ENCODE peak calls at places on chromosomes 3 and 15, in ten cellular contexts. One of them, this sample, is unnamed.

GRCh38 chr15:21261396-21261964 is 178.8 kb downstream of the POTEB3 start:
- DNase-seq in K562: no peak
- DNase-seq in endothelial cell of umbilical vein: no peak
- DNase-seq in GM12878: no peak
- DNase-seq in WTC11: no peak
- DNase-seq in H1: no peak
- DNase-seq in HCT116: no peak
- DNase-seq in HepG2: no peak
- DNase-seq in SK-N-SH: no peak
- DNase-seq in A549: no peak
- DNase-seq in this sample: no peak

GRCh38 chr15:73305331-73306211 is 63.2 kb downstream of the HCN4 start:
- DNase-seq in SK-N-SH: peak; percentile 79
- DNase-seq in endothelial cell of umbilical vein: peak; percentile 30
- DNase-seq in A549: peak; percentile 81
- DNase-seq in WTC11: peak; percentile 57
- DNase-seq in GM12878: no peak
- DNase-seq in H1: peak; percentile 39
- DNase-seq in K562: peak; percentile 27
- DNase-seq in HCT116: peak; percentile 61
- DNase-seq in HepG2: peak; percentile 57
- DNase-seq in this sample: peak; percentile 78

GRCh38 chr15:69863446-69863845 is 234.3 kb downstream of the TLE3 start:
- DNase-seq in endothelial cell of umbilical vein: no peak
- DNase-seq in A549: no peak
- DNase-seq in SK-N-SH: no peak
- DNase-seq in H1: no peak
- DNase-seq in GM12878: no peak
- DNase-seq in WTC11: no peak
- DNase-seq in HepG2: no peak
- DNase-seq in HCT116: no peak
- DNase-seq in K562: no peak
- DNase-seq in this sample: no peak

GRCh38 chr3:125137432-125138033 is 75.0 kb downstream of the SLC12A8 start:
- DNase-seq in endothelial cell of umbilical vein: no peak
- DNase-seq in HepG2: no peak
- DNase-seq in WTC11: no peak
- DNase-seq in H1: no peak
- DNase-seq in K562: no peak
- DNase-seq in SK-N-SH: no peak
- DNase-seq in HCT116: no peak
- DNase-seq in GM12878: no peak
- DNase-seq in A549: peak; percentile 32
- DNase-seq in this sample: no peak

GRCh38 chr15:60396100-60396499 is 1.7 kb downstream of the ANXA2 start:
- DNase-seq in WTC11: peak; percentile 44
- DNase-seq in HepG2: no peak
- DNase-seq in endothelial cell of umbilical vein: no peak
- DNase-seq in SK-N-SH: no peak
- DNase-seq in A549: no peak
- DNase-seq in H1: no peak
- DNase-seq in GM12878: no peak
- DNase-seq in K562: no peak
- DNase-seq in HCT116: no peak
- DNase-seq in this sample: no peak

GRCh38 chr3:69288161-69288895 is 97.6 kb downstream of the FRMD4B start:
- DNase-seq in H1: peak; percentile 49
- DNase-seq in HepG2: no peak
- DNase-seq in endothelial cell of umbilical vein: peak; percentile 21
- DNase-seq in K562: no peak
- DNase-seq in WTC11: peak; percentile 75
- DNase-seq in SK-N-SH: no peak
- DNase-seq in A549: no peak
- DNase-seq in GM12878: no peak
- DNase-seq in HCT116: no peak
- DNase-seq in this sample: no peak

GRCh38 chr3:197835509-197835908 is 44.5 kb downstream of the LRCH3 start:
- DNase-seq in H1: no peak
- DNase-seq in SK-N-SH: no peak
- DNase-seq in K562: no peak
- DNase-seq in WTC11: no peak
- DNase-seq in A549: no peak
- DNase-seq in GM12878: no peak
- DNase-seq in HepG2: no peak
- DNase-seq in HCT116: no peak
- DNase-seq in endothelial cell of umbilical vein: no peak
- DNase-seq in this sample: no peak

GRCh38 chr3:179421500-179421899 is 29.8 kb downstream of the GNB4 start:
- DNase-seq in WTC11: peak; percentile 17
- DNase-seq in SK-N-SH: peak; percentile 28
- DNase-seq in HepG2: no peak
- DNase-seq in K562: no peak
- DNase-seq in HCT116: no peak
- DNase-seq in GM12878: no peak
- DNase-seq in H1: no peak
- DNase-seq in A549: no peak
- DNase-seq in endothelial cell of umbilical vein: peak; percentile 53
- DNase-seq in this sample: peak; percentile 10

GRCh38 chr15:55993111-55993803 is at the start of gene NEDD4:
- DNase-seq in HepG2: peak; percentile 76
- DNase-seq in HCT116: peak; percentile 47
- DNase-seq in WTC11: peak; percentile 79
- DNase-seq in GM12878: peak; percentile 23
- DNase-seq in SK-N-SH: peak; percentile 92
- DNase-seq in endothelial cell of umbilical vein: peak; percentile 92
- DNase-seq in A549: peak; percentile 85
- DNase-seq in K562: peak; percentile 83
- DNase-seq in H1: no peak
- DNase-seq in this sample: peak; percentile 81

GRCh38 chr15:55991841-55992768 is 1.3 kb downstream of the NEDD4 start:
- DNase-seq in A549: no peak
- DNase-seq in WTC11: no peak
- DNase-seq in SK-N-SH: no peak
- DNase-seq in K562: no peak
- DNase-seq in HepG2: no peak
- DNase-seq in H1: no peak
- DNase-seq in GM12878: no peak
- DNase-seq in endothelial cell of umbilical vein: peak; percentile 67
- DNase-seq in HCT116: no peak
- DNase-seq in this sample: no peak

GRCh38 chr15:55992769-55993110 is 672 bp downstream of the NEDD4 start:
- DNase-seq in SK-N-SH: no peak
- DNase-seq in HepG2: peak; percentile 45
- DNase-seq in H1: no peak
- DNase-seq in endothelial cell of umbilical vein: no peak
- DNase-seq in K562: no peak
- DNase-seq in A549: no peak
- DNase-seq in GM12878: no peak
- DNase-seq in HCT116: no peak
- DNase-seq in WTC11: no peak
- DNase-seq in this sample: no peak

GRCh38 chr15:55990986-55991385 is 2.4 kb downstream of the NEDD4 start:
- DNase-seq in A549: no peak
- DNase-seq in HCT116: no peak
- DNase-seq in endothelial cell of umbilical vein: no peak
- DNase-seq in SK-N-SH: no peak
- DNase-seq in H1: no peak
- DNase-seq in WTC11: no peak
- DNase-seq in K562: no peak
- DNase-seq in HepG2: no peak
- DNase-seq in GM12878: no peak
- DNase-seq in this sample: no peak

GRCh38 chr15:55993804-55994539 is 560 bp upstream of the NEDD4 start:
- DNase-seq in HepG2: peak; percentile 24
- DNase-seq in endothelial cell of umbilical vein: peak; percentile 70
- DNase-seq in WTC11: peak; percentile 33
- DNase-seq in K562: no peak
- DNase-seq in SK-N-SH: peak; percentile 63
- DNase-seq in A549: peak; percentile 50
- DNase-seq in HCT116: peak; percentile 21
- DNase-seq in H1: no peak
- DNase-seq in GM12878: no peak
- DNase-seq in this sample: peak; percentile 14
- TF ChIP-seq CTCF in HepG2: peak; percentile 49
- TF ChIP-seq CTCF in endothelial cell of umbilical vein: peak; percentile 10
- TF ChIP-seq CTCF in WTC11: no peak
- TF ChIP-seq CTCF in K562: no peak
- TF ChIP-seq CTCF in SK-N-SH: peak; percentile 38
- TF ChIP-seq CTCF in A549: peak; percentile 20
- TF ChIP-seq CTCF in HCT116: no peak
- TF ChIP-seq CTCF in H1: no peak
- TF ChIP-seq CTCF in GM12878: no peak
- TF ChIP-seq CTCF in this sample: no peak

DNA sequence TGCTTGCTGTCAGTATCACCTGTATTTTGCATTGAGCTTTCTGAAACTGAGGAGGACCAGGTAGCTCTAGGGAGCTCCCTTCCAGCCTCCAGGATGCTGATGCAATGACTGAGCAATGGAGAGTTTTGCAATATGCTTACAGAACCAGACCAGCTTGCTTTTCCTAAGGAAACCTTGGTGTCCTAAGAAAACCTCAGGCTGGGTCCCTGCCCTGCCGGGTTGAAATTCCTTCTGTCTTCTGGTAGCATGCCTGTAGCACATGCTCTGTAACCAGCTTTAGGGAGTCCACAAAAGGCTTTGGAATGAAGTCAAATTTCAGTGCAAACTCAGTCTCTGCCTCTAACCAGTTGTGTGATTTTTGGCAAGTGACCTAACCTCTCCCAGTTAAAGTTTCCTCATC is 65.8 kb upstream of the GSK3B start:
- DNase-seq in GM12878: no peak
- DNase-seq in WTC11: peak; percentile 19
- DNase-seq in HCT116: peak; percentile 61
- DNase-seq in HepG2: no peak
- DNase-seq in SK-N-SH: no peak
- DNase-seq in A549: no peak
- DNase-seq in K562: no peak
- DNase-seq in H1: no peak
- DNase-seq in endothelial cell of umbilical vein: no peak
- DNase-seq in this sample: peak; percentile 25
- TF ChIP-seq MAX in GM12878: no peak
- TF ChIP-seq MAX in WTC11: peak; percentile 67
- TF ChIP-seq MAX in HCT116: peak; percentile 66
- TF ChIP-seq MAX in HepG2: no peak
- TF ChIP-seq MAX in SK-N-SH: peak; percentile 80
- TF ChIP-seq MAX in A549: peak; percentile 36
- TF ChIP-seq MAX in K562: no peak
- TF ChIP-seq MAX in H1: peak; percentile 42
- TF ChIP-seq MAX in endothelial cell of umbilical vein: no peak
- TF ChIP-seq MAX in this sample: no peak

GRCh38 chr3:30518872-30519271 is 87.5 kb upstream of the TGFBR2 start:
- DNase-seq in GM12878: no peak
- DNase-seq in HepG2: no peak
- DNase-seq in endothelial cell of umbilical vein: no peak
- DNase-seq in HCT116: no peak
- DNase-seq in SK-N-SH: no peak
- DNase-seq in WTC11: no peak
- DNase-seq in A549: no peak
- DNase-seq in H1: no peak
- DNase-seq in K562: no peak
- DNase-seq in this sample: no peak

GRCh38 chr3:30521156-30521555 is 85.2 kb upstream of the TGFBR2 start:
- DNase-seq in H1: no peak
- DNase-seq in WTC11: no peak
- DNase-seq in SK-N-SH: no peak
- DNase-seq in K562: no peak
- DNase-seq in A549: no peak
- DNase-seq in GM12878: no peak
- DNase-seq in endothelial cell of umbilical vein: no peak
- DNase-seq in HepG2: no peak
- DNase-seq in HCT116: no peak
- DNase-seq in this sample: no peak

GRCh38 chr3:30516238-30516637 is 90.2 kb upstream of the TGFBR2 start:
- DNase-seq in endothelial cell of umbilical vein: peak; percentile 83
- DNase-seq in K562: no peak
- DNase-seq in H1: no peak
- DNase-seq in WTC11: no peak
- DNase-seq in A549: no peak
- DNase-seq in HepG2: no peak
- DNase-seq in HCT116: no peak
- DNase-seq in GM12878: no peak
- DNase-seq in SK-N-SH: no peak
- DNase-seq in this sample: no peak

GRCh38 chr3:30520695-30521094 is 85.7 kb upstream of the TGFBR2 start:
- DNase-seq in HCT116: no peak
- DNase-seq in H1: no peak
- DNase-seq in endothelial cell of umbilical vein: peak; percentile 77
- DNase-seq in A549: no peak
- DNase-seq in HepG2: no peak
- DNase-seq in SK-N-SH: no peak
- DNase-seq in K562: no peak
- DNase-seq in GM12878: no peak
- DNase-seq in WTC11: no peak
- DNase-seq in this sample: no peak

DNA sequence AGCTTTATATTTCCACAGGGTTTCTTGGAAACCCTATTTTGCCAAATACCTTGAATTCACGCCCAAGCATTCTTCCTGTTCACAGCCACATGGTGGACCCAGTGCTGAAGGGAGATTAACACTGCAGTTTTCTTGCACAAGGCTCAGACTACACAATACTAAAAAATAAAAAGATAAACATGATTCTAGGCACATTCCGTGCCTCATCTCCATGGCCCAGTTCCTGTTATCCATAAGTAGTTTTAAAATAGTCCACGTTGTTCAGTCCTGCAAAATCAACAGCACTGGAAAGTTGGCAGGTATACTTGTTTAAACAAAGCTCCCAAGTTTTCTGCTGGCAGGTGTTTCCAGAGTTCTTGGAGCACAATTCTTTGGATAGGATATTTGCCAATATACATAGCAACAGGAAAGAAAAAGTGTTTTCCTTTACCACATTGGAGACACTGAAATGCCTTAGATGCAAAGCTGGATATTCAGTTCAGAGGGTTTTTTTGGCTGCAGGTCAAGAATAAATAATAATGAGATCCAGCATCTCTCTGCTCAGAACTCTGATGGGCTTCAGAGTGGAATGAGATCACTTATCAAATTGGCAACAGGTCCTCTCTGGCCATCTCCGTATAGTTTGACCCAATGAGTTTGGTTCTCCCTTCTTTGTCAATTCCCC is 88.1 kb upstream of the TGFBR2 start:
- DNase-seq in GM12878: no peak
- DNase-seq in A549: peak; percentile 8
- DNase-seq in H1: no peak
- DNase-seq in HepG2: peak; percentile 68
- DNase-seq in HCT116: no peak
- DNase-seq in WTC11: no peak
- DNase-seq in endothelial cell of umbilical vein: peak; percentile 99
- DNase-seq in SK-N-SH: no peak
- DNase-seq in K562: no peak
- DNase-seq in this sample: no peak
- TF ChIP-seq CTCF in GM12878: no peak
- TF ChIP-seq CTCF in A549: no peak
- TF ChIP-seq CTCF in H1: no peak
- TF ChIP-seq CTCF in HepG2: peak; percentile 19
- TF ChIP-seq CTCF in HCT116: no peak
- TF ChIP-seq CTCF in WTC11: no peak
- TF ChIP-seq CTCF in endothelial cell of umbilical vein: peak; percentile 37
- TF ChIP-seq CTCF in SK-N-SH: no peak
- TF ChIP-seq CTCF in K562: no peak
- TF ChIP-seq CTCF in this sample: no peak

DNA sequence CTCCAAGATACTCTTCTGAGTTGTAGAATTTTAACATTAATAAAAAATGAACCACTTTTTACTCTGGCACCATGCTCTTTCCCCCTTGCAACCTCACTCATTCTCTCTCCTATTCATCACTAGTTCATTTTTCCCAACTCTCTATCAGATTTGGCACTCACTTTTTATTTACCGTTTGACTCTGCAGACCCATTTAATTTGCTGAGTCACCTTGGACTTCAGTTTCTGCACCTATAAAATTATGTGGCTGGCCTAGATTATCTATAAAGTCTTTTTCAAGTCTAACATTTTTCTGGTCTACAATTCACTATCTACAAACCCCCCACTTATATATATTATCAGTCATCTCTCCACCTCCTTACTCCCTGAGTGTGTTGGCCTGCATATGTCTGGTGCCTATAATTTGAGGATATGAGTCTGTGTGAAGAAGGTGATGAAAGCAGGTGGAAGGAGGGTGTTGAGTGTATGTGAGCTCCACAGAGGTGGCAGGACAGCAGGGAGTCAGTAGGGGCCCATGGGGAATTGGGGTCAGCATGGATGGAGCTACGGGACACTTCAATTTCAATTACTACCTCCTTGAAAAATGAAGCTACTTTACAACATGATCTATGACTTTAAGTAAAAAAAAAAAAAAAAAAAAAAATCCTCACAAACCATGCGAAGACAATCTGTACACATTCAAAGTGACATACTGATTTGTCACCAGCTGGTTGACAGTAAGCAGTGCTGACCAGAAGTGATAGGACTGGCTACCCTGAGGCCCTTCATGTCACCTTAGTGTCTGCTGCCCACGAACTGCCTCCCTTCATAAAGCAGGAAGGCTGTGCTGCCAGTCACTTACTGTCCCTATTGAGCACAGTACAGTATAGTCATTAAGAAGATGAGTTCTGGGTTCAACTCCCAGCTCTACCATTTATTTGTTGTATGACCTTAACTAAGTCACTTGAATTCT is 334.2 kb upstream of the IL12A start:
- DNase-seq in A549: no peak
- DNase-seq in K562: no peak
- DNase-seq in WTC11: no peak
- DNase-seq in HCT116: no peak
- DNase-seq in GM12878: no peak
- DNase-seq in SK-N-SH: no peak
- DNase-seq in H1: no peak
- DNase-seq in HepG2: no peak
- DNase-seq in endothelial cell of umbilical vein: no peak
- DNase-seq in this sample: no peak
- TF ChIP-seq MAX in A549: no peak
- TF ChIP-seq MAX in K562: no peak
- TF ChIP-seq MAX in WTC11: no peak
- TF ChIP-seq MAX in HCT116: no peak
- TF ChIP-seq MAX in GM12878: no peak
- TF ChIP-seq MAX in SK-N-SH: no peak
- TF ChIP-seq MAX in H1: no peak
- TF ChIP-seq MAX in HepG2: no peak
- TF ChIP-seq MAX in endothelial cell of umbilical vein: no peak
- TF ChIP-seq MAX in this sample: no peak